ENCODE peak calls at places on chromosomes 5 and 9, in ten cellular contexts. One of them, this sample, is unnamed.

GRCh38 chr5:111699976-111700375 is 57.0 kb downstream of the NREP start:
- DNase-seq in fibroblast of mammary gland: no peak
- DNase-seq in HuH-7: no peak
- DNase-seq in HT1080: no peak
- DNase-seq in activated CD8-positive, alpha-beta memory T cell treated with anti-CD3 and anti-CD28 coated beads, Interleukin-2, amount 50 U/mL, for 4 hours: no peak
- DNase-seq in PC-9: no peak
- DNase-seq in H7: no peak
- DNase-seq in NCI-H2227 treated with DMSO at 0.1 percent for 48 hours: no peak
- DNase-seq in AG08396: no peak
- DNase-seq in GM13977: no peak
- DNase-seq in this sample: no peak

GRCh38 chr9:120741701-120742100 is 27.4 kb upstream of the MEGF9 start:
- DNase-seq in GM13977: no peak
- DNase-seq in HuH-7: no peak
- DNase-seq in activated CD8-positive, alpha-beta memory T cell treated with anti-CD3 and anti-CD28 coated beads, Interleukin-2, amount 50 U/mL, for 4 hours: no peak
- DNase-seq in H7: no peak
- DNase-seq in PC-9: no peak
- DNase-seq in HT1080: no peak
- DNase-seq in fibroblast of mammary gland: no peak
- DNase-seq in AG08396: no peak
- DNase-seq in NCI-H2227 treated with DMSO at 0.1 percent for 48 hours: no peak
- DNase-seq in this sample: no peak

GRCh38 chr5:130532786-130533185 is 628.5 kb downstream of the CHSY3 start:
- DNase-seq in fibroblast of mammary gland: peak; percentile 21
- DNase-seq in GM13977: no peak
- DNase-seq in HT1080: no peak
- DNase-seq in PC-9: no peak
- DNase-seq in H7: no peak
- DNase-seq in NCI-H2227 treated with DMSO at 0.1 percent for 48 hours: no peak
- DNase-seq in activated CD8-positive, alpha-beta memory T cell treated with anti-CD3 and anti-CD28 coated beads, Interleukin-2, amount 50 U/mL, for 4 hours: no peak
- DNase-seq in HuH-7: no peak
- DNase-seq in AG08396: no peak
- DNase-seq in this sample: no peak

GRCh38 chr9:36961568-36962360 is 72.3 kb downstream of the PAX5 start:
- DNase-seq in AG08396: no peak
- DNase-seq in HuH-7: no peak
- DNase-seq in PC-9: no peak
- DNase-seq in activated CD8-positive, alpha-beta memory T cell treated with anti-CD3 and anti-CD28 coated beads, Interleukin-2, amount 50 U/mL, for 4 hours: no peak
- DNase-seq in H7: no peak
- DNase-seq in HT1080: no peak
- DNase-seq in NCI-H2227 treated with DMSO at 0.1 percent for 48 hours: no peak
- DNase-seq in fibroblast of mammary gland: peak; percentile 8
- DNase-seq in GM13977: no peak
- DNase-seq in this sample: no peak

GRCh38 chr5:60453186-60453976 is 246.6 kb downstream of the DEPDC1B start:
- DNase-seq in AG08396: no peak
- DNase-seq in GM13977: no peak
- DNase-seq in PC-9: no peak
- DNase-seq in NCI-H2227 treated with DMSO at 0.1 percent for 48 hours: no peak
- DNase-seq in activated CD8-positive, alpha-beta memory T cell treated with anti-CD3 and anti-CD28 coated beads, Interleukin-2, amount 50 U/mL, for 4 hours: no peak
- DNase-seq in HT1080: no peak
- DNase-seq in fibroblast of mammary gland: no peak
- DNase-seq in HuH-7: no peak
- DNase-seq in H7: no peak
- DNase-seq in this sample: no peak

GRCh38 chr5:96146675-96147074 is 185.0 kb upstream of the ELL2 start:
- DNase-seq in activated CD8-positive, alpha-beta memory T cell treated with anti-CD3 and anti-CD28 coated beads, Interleukin-2, amount 50 U/mL, for 4 hours: no peak
- DNase-seq in H7: peak; percentile 22
- DNase-seq in HT1080: peak; percentile 57
- DNase-seq in GM13977: peak; percentile 17
- DNase-seq in NCI-H2227 treated with DMSO at 0.1 percent for 48 hours: no peak
- DNase-seq in fibroblast of mammary gland: peak; percentile 92
- DNase-seq in AG08396: peak; percentile 46
- DNase-seq in PC-9: no peak
- DNase-seq in HuH-7: no peak
- DNase-seq in this sample: no peak

GRCh38 chr9:268616-269015 is 54.0 kb downstream of the DOCK8 start:
- DNase-seq in NCI-H2227 treated with DMSO at 0.1 percent for 48 hours: no peak
- DNase-seq in GM13977: no peak
- DNase-seq in fibroblast of mammary gland: no peak
- DNase-seq in PC-9: no peak
- DNase-seq in AG08396: no peak
- DNase-seq in HT1080: no peak
- DNase-seq in activated CD8-positive, alpha-beta memory T cell treated with anti-CD3 and anti-CD28 coated beads, Interleukin-2, amount 50 U/mL, for 4 hours: no peak
- DNase-seq in H7: no peak
- DNase-seq in HuH-7: no peak
- DNase-seq in this sample: no peak

GRCh38 chr9:37053684-37054512 is 19.8 kb upstream of the PAX5 start:
- DNase-seq in H7: no peak
- DNase-seq in GM13977: no peak
- DNase-seq in HuH-7: no peak
- DNase-seq in AG08396: no peak
- DNase-seq in NCI-H2227 treated with DMSO at 0.1 percent for 48 hours: no peak
- DNase-seq in HT1080: no peak
- DNase-seq in activated CD8-positive, alpha-beta memory T cell treated with anti-CD3 and anti-CD28 coated beads, Interleukin-2, amount 50 U/mL, for 4 hours: no peak
- DNase-seq in fibroblast of mammary gland: no peak
- DNase-seq in PC-9: no peak
- DNase-seq in this sample: no peak

GRCh38 chr5:62547929-62548678 is 30.5 kb upstream of the LRRC70 start:
- DNase-seq in HuH-7: no peak
- DNase-seq in activated CD8-positive, alpha-beta memory T cell treated with anti-CD3 and anti-CD28 coated beads, Interleukin-2, amount 50 U/mL, for 4 hours: no peak
- DNase-seq in HT1080: no peak
- DNase-seq in GM13977: no peak
- DNase-seq in PC-9: no peak
- DNase-seq in NCI-H2227 treated with DMSO at 0.1 percent for 48 hours: no peak
- DNase-seq in fibroblast of mammary gland: no peak
- DNase-seq in H7: no peak
- DNase-seq in AG08396: no peak
- DNase-seq in this sample: no peak

GRCh38 chr9:85001925-85002324 is 332.4 kb downstream of the NTRK2 start:
- DNase-seq in activated CD8-positive, alpha-beta memory T cell treated with anti-CD3 and anti-CD28 coated beads, Interleukin-2, amount 50 U/mL, for 4 hours: no peak
- DNase-seq in HT1080: no peak
- DNase-seq in HuH-7: no peak
- DNase-seq in AG08396: no peak
- DNase-seq in H7: peak; percentile 16
- DNase-seq in fibroblast of mammary gland: no peak
- DNase-seq in GM13977: no peak
- DNase-seq in NCI-H2227 treated with DMSO at 0.1 percent for 48 hours: no peak
- DNase-seq in PC-9: no peak
- DNase-seq in this sample: no peak

GRCh38 chr9:124456341-124457078 is 6.3 kb downstream of the ADGRD2 start:
- DNase-seq in activated CD8-positive, alpha-beta memory T cell treated with anti-CD3 and anti-CD28 coated beads, Interleukin-2, amount 50 U/mL, for 4 hours: no peak
- DNase-seq in PC-9: no peak
- DNase-seq in fibroblast of mammary gland: no peak
- DNase-seq in AG08396: no peak
- DNase-seq in HT1080: no peak
- DNase-seq in GM13977: no peak
- DNase-seq in HuH-7: no peak
- DNase-seq in H7: peak; percentile 63
- DNase-seq in NCI-H2227 treated with DMSO at 0.1 percent for 48 hours: no peak
- DNase-seq in this sample: no peak

GRCh38 chr5:151128817-151129216 is 28.8 kb downstream of the ANXA6 start:
- DNase-seq in GM13977: peak; percentile 42
- DNase-seq in PC-9: no peak
- DNase-seq in activated CD8-positive, alpha-beta memory T cell treated with anti-CD3 and anti-CD28 coated beads, Interleukin-2, amount 50 U/mL, for 4 hours: no peak
- DNase-seq in HuH-7: no peak
- DNase-seq in fibroblast of mammary gland: no peak
- DNase-seq in H7: no peak
- DNase-seq in HT1080: no peak
- DNase-seq in AG08396: no peak
- DNase-seq in NCI-H2227 treated with DMSO at 0.1 percent for 48 hours: no peak
- DNase-seq in this sample: no peak

GRCh38 chr9:126442636-126443035 is 116.0 kb downstream of the MVB12B start:
- DNase-seq in HT1080: no peak
- DNase-seq in H7: no peak
- DNase-seq in activated CD8-positive, alpha-beta memory T cell treated with anti-CD3 and anti-CD28 coated beads, Interleukin-2, amount 50 U/mL, for 4 hours: no peak
- DNase-seq in fibroblast of mammary gland: no peak
- DNase-seq in AG08396: no peak
- DNase-seq in PC-9: no peak
- DNase-seq in HuH-7: no peak
- DNase-seq in NCI-H2227 treated with DMSO at 0.1 percent for 48 hours: no peak
- DNase-seq in GM13977: no peak
- DNase-seq in this sample: no peak

GRCh38 chr5:35067985-35068384 is 20.2 kb upstream of the AGXT2 start:
- DNase-seq in PC-9: no peak
- DNase-seq in H7: no peak
- DNase-seq in HT1080: peak; percentile 58
- DNase-seq in AG08396: no peak
- DNase-seq in fibroblast of mammary gland: peak; percentile 56
- DNase-seq in NCI-H2227 treated with DMSO at 0.1 percent for 48 hours: no peak
- DNase-seq in activated CD8-positive, alpha-beta memory T cell treated with anti-CD3 and anti-CD28 coated beads, Interleukin-2, amount 50 U/mL, for 4 hours: no peak
- DNase-seq in HuH-7: no peak
- DNase-seq in GM13977: no peak
- DNase-seq in this sample: no peak

GRCh38 chr9:16986441-16987387 is 116.2 kb upstream of the BNC2 start:
- DNase-seq in activated CD8-positive, alpha-beta memory T cell treated with anti-CD3 and anti-CD28 coated beads, Interleukin-2, amount 50 U/mL, for 4 hours: no peak
- DNase-seq in HuH-7: no peak
- DNase-seq in H7: no peak
- DNase-seq in AG08396: peak; percentile 55
- DNase-seq in fibroblast of mammary gland: peak; percentile 78
- DNase-seq in PC-9: no peak
- DNase-seq in HT1080: peak; percentile 44
- DNase-seq in NCI-H2227 treated with DMSO at 0.1 percent for 48 hours: no peak
- DNase-seq in GM13977: no peak
- DNase-seq in this sample: no peak

GRCh38 chr5:19927919-19928318 is 60.1 kb downstream of the CDH18 start:
- DNase-seq in AG08396: no peak
- DNase-seq in PC-9: no peak
- DNase-seq in HT1080: no peak
- DNase-seq in NCI-H2227 treated with DMSO at 0.1 percent for 48 hours: no peak
- DNase-seq in activated CD8-positive, alpha-beta memory T cell treated with anti-CD3 and anti-CD28 coated beads, Interleukin-2, amount 50 U/mL, for 4 hours: no peak
- DNase-seq in fibroblast of mammary gland: peak; percentile 8
- DNase-seq in HuH-7: no peak
- DNase-seq in GM13977: no peak
- DNase-seq in H7: peak; percentile 6
- DNase-seq in this sample: no peak

GRCh38 chr9:78783743-78784142 is 486.8 kb downstream of the PSAT1 start:
- DNase-seq in activated CD8-positive, alpha-beta memory T cell treated with anti-CD3 and anti-CD28 coated beads, Interleukin-2, amount 50 U/mL, for 4 hours: no peak
- DNase-seq in H7: no peak
- DNase-seq in HuH-7: no peak
- DNase-seq in fibroblast of mammary gland: no peak
- DNase-seq in GM13977: no peak
- DNase-seq in HT1080: peak; percentile 4
- DNase-seq in NCI-H2227 treated with DMSO at 0.1 percent for 48 hours: no peak
- DNase-seq in PC-9: no peak
- DNase-seq in AG08396: no peak
- DNase-seq in this sample: peak; percentile 5

GRCh38 chr5:387491-388265 is 55.3 kb upstream of the EXOC3 start:
- DNase-seq in NCI-H2227 treated with DMSO at 0.1 percent for 48 hours: no peak
- DNase-seq in fibroblast of mammary gland: no peak
- DNase-seq in PC-9: no peak
- DNase-seq in GM13977: no peak
- DNase-seq in activated CD8-positive, alpha-beta memory T cell treated with anti-CD3 and anti-CD28 coated beads, Interleukin-2, amount 50 U/mL, for 4 hours: no peak
- DNase-seq in H7: no peak
- DNase-seq in AG08396: no peak
- DNase-seq in HuH-7: no peak
- DNase-seq in HT1080: no peak
- DNase-seq in this sample: no peak

GRCh38 chr9:114220129-114220541 is 64.8 kb downstream of the COL27A1 start:
- DNase-seq in fibroblast of mammary gland: no peak
- DNase-seq in HuH-7: no peak
- DNase-seq in H7: no peak
- DNase-seq in HT1080: no peak
- DNase-seq in NCI-H2227 treated with DMSO at 0.1 percent for 48 hours: no peak
- DNase-seq in GM13977: no peak
- DNase-seq in activated CD8-positive, alpha-beta memory T cell treated with anti-CD3 and anti-CD28 coated beads, Interleukin-2, amount 50 U/mL, for 4 hours: no peak
- DNase-seq in PC-9: no peak
- DNase-seq in AG08396: peak; percentile 71
- DNase-seq in this sample: no peak

GRCh38 chr9:68507098-68507795 is 33.4 kb downstream of the TMEM252 start:
- DNase-seq in NCI-H2227 treated with DMSO at 0.1 percent for 48 hours: no peak
- DNase-seq in fibroblast of mammary gland: peak; percentile 40
- DNase-seq in HuH-7: peak; percentile 10
- DNase-seq in AG08396: peak; percentile 8
- DNase-seq in activated CD8-positive, alpha-beta memory T cell treated with anti-CD3 and anti-CD28 coated beads, Interleukin-2, amount 50 U/mL, for 4 hours: no peak
- DNase-seq in PC-9: no peak
- DNase-seq in GM13977: peak; percentile 31
- DNase-seq in H7: peak; percentile 20
- DNase-seq in HT1080: peak; percentile 23
- DNase-seq in this sample: peak; percentile 9

GRCh38 chr5:79130781-79131180 is 19.2 kb downstream of the BHMT start:
- DNase-seq in activated CD8-positive, alpha-beta memory T cell treated with anti-CD3 and anti-CD28 coated beads, Interleukin-2, amount 50 U/mL, for 4 hours: no peak
- DNase-seq in AG08396: no peak
- DNase-seq in HT1080: no peak
- DNase-seq in H7: no peak
- DNase-seq in fibroblast of mammary gland: no peak
- DNase-seq in PC-9: no peak
- DNase-seq in NCI-H2227 treated with DMSO at 0.1 percent for 48 hours: no peak
- DNase-seq in GM13977: no peak
- DNase-seq in HuH-7: no peak
- DNase-seq in this sample: no peak

GRCh38 chr5:73436535-73437125 is 11.9 kb downstream of the FOXD1 start:
- DNase-seq in activated CD8-positive, alpha-beta memory T cell treated with anti-CD3 and anti-CD28 coated beads, Interleukin-2, amount 50 U/mL, for 4 hours: no peak
- DNase-seq in fibroblast of mammary gland: no peak
- DNase-seq in H7: peak; percentile 88
- DNase-seq in PC-9: no peak
- DNase-seq in GM13977: no peak
- DNase-seq in AG08396: no peak
- DNase-seq in HuH-7: no peak
- DNase-seq in NCI-H2227 treated with DMSO at 0.1 percent for 48 hours: no peak
- DNase-seq in HT1080: no peak
- DNase-seq in this sample: no peak

GRCh38 chr5:68455216-68455615 is 239.7 kb downstream of the PIK3R1 start:
- DNase-seq in activated CD8-positive, alpha-beta memory T cell treated with anti-CD3 and anti-CD28 coated beads, Interleukin-2, amount 50 U/mL, for 4 hours: no peak
- DNase-seq in H7: no peak
- DNase-seq in HT1080: no peak
- DNase-seq in AG08396: no peak
- DNase-seq in GM13977: no peak
- DNase-seq in NCI-H2227 treated with DMSO at 0.1 percent for 48 hours: no peak
- DNase-seq in HuH-7: no peak
- DNase-seq in PC-9: no peak
- DNase-seq in fibroblast of mammary gland: peak; percentile 54
- DNase-seq in this sample: no peak

GRCh38 chr9:92807757-92808725 is 43.4 kb upstream of the BICD2 start:
- DNase-seq in fibroblast of mammary gland: no peak
- DNase-seq in NCI-H2227 treated with DMSO at 0.1 percent for 48 hours: no peak
- DNase-seq in H7: peak; percentile 70
- DNase-seq in PC-9: peak; percentile 2
- DNase-seq in HT1080: no peak
- DNase-seq in AG08396: no peak
- DNase-seq in activated CD8-positive, alpha-beta memory T cell treated with anti-CD3 and anti-CD28 coated beads, Interleukin-2, amount 50 U/mL, for 4 hours: peak; percentile 25
- DNase-seq in GM13977: peak; percentile 42
- DNase-seq in HuH-7: no peak
- DNase-seq in this sample: no peak

GRCh38 chr9:127634021-127634420 is 21.9 kb downstream of the STXBP1 start:
- DNase-seq in PC-9: no peak
- DNase-seq in H7: no peak
- DNase-seq in NCI-H2227 treated with DMSO at 0.1 percent for 48 hours: no peak
- DNase-seq in HuH-7: no peak
- DNase-seq in GM13977: no peak
- DNase-seq in AG08396: no peak
- DNase-seq in HT1080: peak; percentile 69
- DNase-seq in fibroblast of mammary gland: no peak
- DNase-seq in activated CD8-positive, alpha-beta memory T cell treated with anti-CD3 and anti-CD28 coated beads, Interleukin-2, amount 50 U/mL, for 4 hours: no peak
- DNase-seq in this sample: no peak

GRCh38 chr9:81557957-81558791 is 131.2 kb downstream of the TLE1 start:
- DNase-seq in PC-9: no peak
- DNase-seq in fibroblast of mammary gland: peak; percentile 97
- DNase-seq in HuH-7: no peak
- DNase-seq in NCI-H2227 treated with DMSO at 0.1 percent for 48 hours: no peak
- DNase-seq in AG08396: peak; percentile 30
- DNase-seq in GM13977: no peak
- DNase-seq in activated CD8-positive, alpha-beta memory T cell treated with anti-CD3 and anti-CD28 coated beads, Interleukin-2, amount 50 U/mL, for 4 hours: no peak
- DNase-seq in HT1080: no peak
- DNase-seq in H7: no peak
- DNase-seq in this sample: peak; percentile 15

GRCh38 chr9:105296445-105296844 is 52.0 kb downstream of the SLC44A1 start:
- DNase-seq in activated CD8-positive, alpha-beta memory T cell treated with anti-CD3 and anti-CD28 coated beads, Interleukin-2, amount 50 U/mL, for 4 hours: no peak
- DNase-seq in GM13977: no peak
- DNase-seq in HT1080: no peak
- DNase-seq in AG08396: no peak
- DNase-seq in H7: no peak
- DNase-seq in NCI-H2227 treated with DMSO at 0.1 percent for 48 hours: no peak
- DNase-seq in PC-9: no peak
- DNase-seq in fibroblast of mammary gland: no peak
- DNase-seq in HuH-7: no peak
- DNase-seq in this sample: no peak

GRCh38 chr9:2729003-2729402 is 11.7 kb downstream of the KCNV2 start:
- DNase-seq in NCI-H2227 treated with DMSO at 0.1 percent for 48 hours: no peak
- DNase-seq in AG08396: no peak
- DNase-seq in fibroblast of mammary gland: peak; percentile 50
- DNase-seq in PC-9: no peak
- DNase-seq in activated CD8-positive, alpha-beta memory T cell treated with anti-CD3 and anti-CD28 coated beads, Interleukin-2, amount 50 U/mL, for 4 hours: no peak
- DNase-seq in GM13977: no peak
- DNase-seq in H7: no peak
- DNase-seq in HuH-7: no peak
- DNase-seq in HT1080: peak; percentile 46
- DNase-seq in this sample: no peak

This sample was measured in ACHN.